ENCODE peak calls at places on chromosome 3, in nine cellular contexts. One of them, this sample, is unnamed.

GRCh38 chr3:122635789-122636188 is 44.9 kb upstream of the PARP14 start:
- DNase-seq in stomach: no peak
- DNase-seq in HL-60: no peak
- DNase-seq in SK-N-SH: no peak
- DNase-seq in K562: no peak
- DNase-seq in esophagus muscularis mucosa: no peak
- DNase-seq in HCT116: peak
- DNase-seq in breast epithelium: no peak
- DNase-seq in GM23338: no peak
- DNase-seq in this sample: no peak

GRCh38 chr3:89411211-89411610 is 303.8 kb downstream of the EPHA3 start:
- DNase-seq in HL-60: no peak
- DNase-seq in stomach: no peak
- DNase-seq in breast epithelium: no peak
- DNase-seq in esophagus muscularis mucosa: no peak
- DNase-seq in K562: no peak
- DNase-seq in GM23338: peak
- DNase-seq in SK-N-SH: no peak
- DNase-seq in HCT116: no peak
- DNase-seq in this sample: no peak

GRCh38 chr3:154100556-154100955 is 20.6 kb upstream of the ARHGEF26 start:
- DNase-seq in HCT116: no peak
- DNase-seq in GM23338: no peak
- DNase-seq in stomach: no peak
- DNase-seq in HL-60: no peak
- DNase-seq in breast epithelium: no peak
- DNase-seq in K562: no peak
- DNase-seq in esophagus muscularis mucosa: no peak
- DNase-seq in SK-N-SH: no peak
- DNase-seq in this sample: no peak

GRCh38 chr3:30308131-30308530 is 298.3 kb upstream of the TGFBR2 start:
- DNase-seq in stomach: no peak
- DNase-seq in HCT116: no peak
- DNase-seq in esophagus muscularis mucosa: no peak
- DNase-seq in SK-N-SH: no peak
- DNase-seq in HL-60: peak
- DNase-seq in GM23338: no peak
- DNase-seq in breast epithelium: no peak
- DNase-seq in K562: no peak
- DNase-seq in this sample: no peak

GRCh38 chr3:9703736-9704342 is at the start of gene CPNE9:
- DNase-seq in esophagus muscularis mucosa: no peak
- DNase-seq in breast epithelium: no peak
- DNase-seq in GM23338: peak
- DNase-seq in stomach: no peak
- DNase-seq in HL-60: no peak
- DNase-seq in K562: peak
- DNase-seq in SK-N-SH: peak
- DNase-seq in HCT116: no peak
- DNase-seq in this sample: peak

GRCh38 chr3:149198611-149199010 is 23.0 kb downstream of the CP start:
- DNase-seq in K562: no peak
- DNase-seq in esophagus muscularis mucosa: no peak
- DNase-seq in HL-60: no peak
- DNase-seq in HCT116: no peak
- DNase-seq in breast epithelium: no peak
- DNase-seq in SK-N-SH: no peak
- DNase-seq in stomach: no peak
- DNase-seq in GM23338: peak
- DNase-seq in this sample: no peak

GRCh38 chr3:63192248-63192647 is 85.9 kb upstream of the SYNPR start:
- DNase-seq in breast epithelium: no peak
- DNase-seq in HCT116: no peak
- DNase-seq in GM23338: no peak
- DNase-seq in SK-N-SH: no peak
- DNase-seq in HL-60: no peak
- DNase-seq in esophagus muscularis mucosa: no peak
- DNase-seq in stomach: no peak
- DNase-seq in K562: no peak
- DNase-seq in this sample: no peak

GRCh38 chr3:134197681-134198261 is 52.9 kb downstream of the RYK start:
- DNase-seq in HCT116: peak
- DNase-seq in SK-N-SH: peak
- DNase-seq in esophagus muscularis mucosa: no peak
- DNase-seq in breast epithelium: no peak
- DNase-seq in HL-60: peak
- DNase-seq in K562: peak
- DNase-seq in GM23338: peak
- DNase-seq in stomach: no peak
- DNase-seq in this sample: no peak

GRCh38 chr3:101091489-101091888 is 98.3 kb upstream of the ABI3BP start:
- DNase-seq in SK-N-SH: no peak
- DNase-seq in HL-60: no peak
- DNase-seq in GM23338: peak
- DNase-seq in esophagus muscularis mucosa: no peak
- DNase-seq in HCT116: peak
- DNase-seq in breast epithelium: no peak
- DNase-seq in K562: peak
- DNase-seq in stomach: no peak
- DNase-seq in this sample: no peak

GRCh38 chr3:129064969-129065726 is 4.6 kb downstream of the GP9 start:
- DNase-seq in GM23338: no peak
- DNase-seq in breast epithelium: no peak
- DNase-seq in HCT116: no peak
- DNase-seq in K562: no peak
- DNase-seq in HL-60: no peak
- DNase-seq in SK-N-SH: no peak
- DNase-seq in stomach: no peak
- DNase-seq in esophagus muscularis mucosa: no peak
- DNase-seq in this sample: no peak

DNA sequence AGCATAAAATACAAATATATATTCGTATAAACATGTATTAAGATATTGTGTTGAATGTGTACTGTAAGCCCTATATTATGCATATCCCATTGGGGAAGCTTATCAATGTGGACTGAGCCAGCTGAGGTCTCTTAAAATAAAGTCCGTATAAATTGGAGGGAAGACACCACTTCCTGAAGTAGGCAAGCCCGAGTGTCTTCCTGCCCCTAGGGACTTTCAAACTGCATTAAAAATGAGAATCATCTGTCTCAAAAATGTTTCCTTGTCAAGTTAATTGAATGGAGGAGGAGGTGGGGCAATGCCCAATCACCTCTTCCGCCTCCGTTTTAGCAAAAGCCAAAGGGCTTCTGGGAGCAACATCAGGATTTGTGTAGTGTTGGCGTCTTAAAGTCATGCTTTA is 524.7 kb upstream of the PROK2 start:
- DNase-seq in SK-N-SH: no peak
- DNase-seq in HL-60: no peak
- DNase-seq in GM23338: no peak
- DNase-seq in HCT116: no peak
- DNase-seq in stomach: no peak
- DNase-seq in breast epithelium: no peak
- DNase-seq in esophagus muscularis mucosa: no peak
- DNase-seq in K562: no peak
- DNase-seq in this sample: no peak
- TF ChIP-seq POLR2AphosphoS5 in SK-N-SH: no peak
- TF ChIP-seq POLR2AphosphoS5 in HL-60: no peak
- TF ChIP-seq POLR2AphosphoS5 in GM23338: no peak
- TF ChIP-seq POLR2AphosphoS5 in HCT116: no peak
- TF ChIP-seq POLR2AphosphoS5 in stomach: no peak
- TF ChIP-seq POLR2AphosphoS5 in breast epithelium: no peak
- TF ChIP-seq POLR2AphosphoS5 in esophagus muscularis mucosa: no peak
- TF ChIP-seq POLR2AphosphoS5 in K562: no peak
- TF ChIP-seq POLR2AphosphoS5 in this sample: no peak

DNA sequence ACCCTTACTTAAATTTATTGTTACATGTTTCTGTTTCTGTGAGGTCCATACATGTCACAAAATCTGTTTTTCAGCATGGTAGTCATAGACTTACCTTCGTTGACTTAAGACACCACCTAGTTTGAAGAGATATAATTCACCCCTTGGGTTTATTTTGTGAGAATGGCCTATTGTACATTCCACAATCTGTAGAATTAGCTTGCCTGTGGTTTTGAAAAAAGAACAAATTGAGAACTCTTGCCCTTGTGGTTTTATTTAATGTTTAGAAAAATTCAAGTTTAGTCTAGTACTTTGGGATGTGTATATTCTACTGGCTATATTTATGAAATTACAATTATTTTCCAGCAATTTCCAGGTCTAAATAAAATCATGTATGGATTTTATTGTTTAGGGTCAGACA is 31.6 kb downstream of the FILIP1L start:
- DNase-seq in HL-60: no peak
- DNase-seq in GM23338: no peak
- DNase-seq in breast epithelium: no peak
- DNase-seq in SK-N-SH: no peak
- DNase-seq in stomach: no peak
- DNase-seq in esophagus muscularis mucosa: no peak
- DNase-seq in K562: no peak
- DNase-seq in HCT116: no peak
- DNase-seq in this sample: no peak
- H3K27ac ChIP-seq in HL-60: no peak
- H3K27ac ChIP-seq in GM23338: no peak
- H3K27ac ChIP-seq in breast epithelium: no peak
- H3K27ac ChIP-seq in SK-N-SH: no peak
- H3K27ac ChIP-seq in stomach: no peak
- H3K27ac ChIP-seq in esophagus muscularis mucosa: no peak
- H3K27ac ChIP-seq in K562: peak
- H3K27ac ChIP-seq in HCT116: no peak
- H3K27ac ChIP-seq in this sample: no peak

DNA sequence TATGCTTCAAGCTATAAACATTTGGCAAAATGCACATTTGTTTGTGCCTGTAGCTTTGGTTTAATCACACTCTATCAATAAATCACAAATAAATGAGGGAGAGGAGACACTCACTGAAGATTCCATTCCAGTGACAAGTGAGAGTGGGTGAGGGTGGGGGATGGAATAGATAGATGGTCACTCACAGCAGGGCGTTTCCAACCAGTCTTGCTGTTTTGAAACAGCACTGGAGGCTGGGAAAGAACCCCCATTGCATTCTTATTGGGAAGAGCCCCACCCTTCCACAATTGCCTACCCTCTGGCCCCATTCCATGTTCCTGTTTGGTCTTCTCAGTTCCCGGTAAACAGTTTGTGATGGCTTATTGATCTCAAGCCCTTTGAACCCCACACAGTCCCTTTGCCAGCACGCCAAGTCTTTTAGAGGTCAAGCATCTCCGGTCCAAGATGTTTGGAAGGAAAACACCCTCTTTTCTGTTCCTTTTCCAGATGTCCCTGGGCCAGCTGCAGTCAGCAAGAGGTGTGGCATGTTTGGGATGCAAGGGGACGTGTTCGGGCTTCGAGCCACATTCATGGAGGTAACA is 30.7 kb downstream of the LMCD1 start:
- DNase-seq in SK-N-SH: no peak
- DNase-seq in esophagus muscularis mucosa: no peak
- DNase-seq in K562: no peak
- DNase-seq in HL-60: no peak
- DNase-seq in HCT116: no peak
- DNase-seq in breast epithelium: no peak
- DNase-seq in stomach: no peak
- DNase-seq in GM23338: no peak
- DNase-seq in this sample: no peak
- H3K4me3 ChIP-seq in SK-N-SH: no peak
- H3K4me3 ChIP-seq in esophagus muscularis mucosa: no peak
- H3K4me3 ChIP-seq in K562: no peak
- H3K4me3 ChIP-seq in HL-60: no peak
- H3K4me3 ChIP-seq in HCT116: no peak
- H3K4me3 ChIP-seq in breast epithelium: no peak
- H3K4me3 ChIP-seq in stomach: no peak
- H3K4me3 ChIP-seq in GM23338: no peak
- H3K4me3 ChIP-seq in this sample: no peak

GRCh38 chr3:48088749-48089466 is 72.7 kb upstream of the MAP4 start:
- DNase-seq in HL-60: peak
- DNase-seq in stomach: peak
- DNase-seq in GM23338: peak
- DNase-seq in SK-N-SH: peak
- DNase-seq in esophagus muscularis mucosa: peak
- DNase-seq in K562: peak
- DNase-seq in breast epithelium: peak
- DNase-seq in HCT116: peak
- DNase-seq in this sample: peak
- TF ChIP-seq POLR2AphosphoS5 in HL-60: peak
- TF ChIP-seq POLR2AphosphoS5 in stomach: peak
- TF ChIP-seq POLR2AphosphoS5 in GM23338: peak
- TF ChIP-seq POLR2AphosphoS5 in SK-N-SH: peak
- TF ChIP-seq POLR2AphosphoS5 in esophagus muscularis mucosa: peak
- TF ChIP-seq POLR2AphosphoS5 in K562: peak
- TF ChIP-seq POLR2AphosphoS5 in breast epithelium: peak
- TF ChIP-seq POLR2AphosphoS5 in HCT116: peak
- TF ChIP-seq POLR2AphosphoS5 in this sample: peak

DNA sequence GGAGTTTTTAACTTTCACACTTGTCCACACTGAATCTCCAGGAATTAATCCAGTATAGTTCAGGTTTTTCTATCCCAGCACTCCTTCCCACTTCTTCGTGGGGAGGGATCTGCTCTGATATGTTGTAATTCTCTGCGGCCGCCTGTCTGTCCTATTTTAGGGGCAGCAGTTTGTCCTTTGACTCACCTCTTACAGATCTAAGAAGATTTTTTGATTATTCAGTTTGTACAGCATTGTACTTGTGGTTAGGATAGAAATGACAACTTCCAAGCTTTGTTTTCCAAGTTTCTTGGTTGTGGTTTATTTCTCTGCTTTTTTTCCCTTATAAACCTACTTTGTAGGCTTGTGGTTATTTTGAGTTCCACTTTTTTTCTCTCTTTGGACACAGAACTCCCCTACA is 601.7 kb downstream of the SI start:
- DNase-seq in HCT116: no peak
- DNase-seq in K562: no peak
- DNase-seq in esophagus muscularis mucosa: no peak
- DNase-seq in HL-60: no peak
- DNase-seq in breast epithelium: no peak
- DNase-seq in stomach: no peak
- DNase-seq in GM23338: no peak
- DNase-seq in SK-N-SH: no peak
- DNase-seq in this sample: no peak
- H3K27ac ChIP-seq in HCT116: no peak
- H3K27ac ChIP-seq in K562: no peak
- H3K27ac ChIP-seq in esophagus muscularis mucosa: no peak
- H3K27ac ChIP-seq in HL-60: no peak
- H3K27ac ChIP-seq in breast epithelium: no peak
- H3K27ac ChIP-seq in stomach: no peak
- H3K27ac ChIP-seq in GM23338: no peak
- H3K27ac ChIP-seq in SK-N-SH: no peak
- H3K27ac ChIP-seq in this sample: no peak